ENCODE peak calls at places on chromosomes 5 and 9, in four cellular contexts. G, R, K and D are unnamed samples.

GRCh38 chr9:12162101-12162500 is 531.1 kb upstream of the TYRP1 start:
- DNase-seq in G (no peak), R (no peak), K (no peak), D (no peak)

GRCh38 chr9:79623799-79624721 is 52.3 kb downstream of the TLE4 start:
- DNase-seq in G (peak; percentile 21), R (peak; percentile 18), K (no peak), D (no peak)

GRCh38 chr9:123955637-123956036 is 25.7 kb upstream of the DENND1A start:
- DNase-seq in G (no peak), R (no peak), K (no peak), D (no peak)

GRCh38 chr9:97811534-97812246 is 41.3 kb upstream of the FOXE1 start:
- DNase-seq in G (no peak), R (peak; percentile 43), K (no peak), D (peak; percentile 42)

GRCh38 chr5:143542798-143543144 is 139.3 kb upstream of the NR3C1 start:
- DNase-seq in G (no peak), R (peak; percentile 60), K (no peak), D (no peak)

GRCh38 chr5:5699062-5699461 is 276.6 kb downstream of the ICE1 start:
- DNase-seq in G (no peak), R (no peak), K (peak; percentile 22), D (no peak)

GRCh38 chr9:136807281-136808074 is at the start of gene RABL6:
- DNase-seq in G (no peak), R (peak; percentile 67), K (peak; percentile 92), D (peak; percentile 56)

GRCh38 chr5:135491552-135492318 is 39.6 kb upstream of the TIFAB start:
- DNase-seq in G (no peak), R (no peak), K (peak; percentile 79), D (no peak)

GRCh38 chr5:133882801-133883200 is 85.6 kb downstream of the C5orf15 start:
- DNase-seq in G (no peak), R (no peak), K (no peak), D (no peak)

GRCh38 chr9:111300140-111300735 is 29.8 kb downstream of the OR2K2 start:
- DNase-seq in G (no peak), R (no peak), K (no peak), D (no peak)

GRCh38 chr9:137030528-137030927 is 1.4 kb downstream of the FUT7 start:
- DNase-seq in G (no peak), R (no peak), K (no peak), D (no peak)

GRCh38 chr5:160092519-160092918 is 26.7 kb downstream of the PWWP2A start:
- DNase-seq in G (no peak), R (no peak), K (no peak), D (no peak)

GRCh38 chr9:27227192-27227591 is 69.8 kb downstream of the EQTN start:
- DNase-seq in G (no peak), R (peak; percentile 29), K (no peak), D (peak; percentile 59)

GRCh38 chr9:28155671-28156070 is 582.4 kb upstream of the C9orf72 start:
- DNase-seq in G (no peak), R (no peak), K (no peak), D (no peak)

GRCh38 chr9:18346761-18347160 is 127.2 kb upstream of the ADAMTSL1 start:
- DNase-seq in G (no peak), R (no peak), K (no peak), D (no peak)

GRCh38 chr9:119951090-119951489 is 581.9 kb upstream of the BRINP1 start:
- DNase-seq in G (no peak), R (no peak), K (no peak), D (peak; percentile 100)

GRCh38 chr5:180291234-180291940 is 496 bp downstream of the MAPK9 start:
- DNase-seq in G (no peak), R (no peak), K (peak; percentile 40), D (no peak)

GRCh38 chr5:27312291-27312690 is 273.9 kb upstream of the CDH9 start:
- DNase-seq in G (no peak), R (no peak), K (no peak), D (no peak)

GRCh38 chr5:150350524-150351344 is 6.8 kb upstream of the TCOF1 start:
- DNase-seq in G (peak; percentile 70), R (peak; percentile 78), K (peak; percentile 73), D (peak; percentile 71)

GRCh38 chr5:52491829-52492217 is 295.9 kb upstream of the ITGA1 start:
- DNase-seq in G (no peak), R (no peak), K (no peak), D (no peak)

GRCh38 chr5:169695919-169696490 is 58.9 kb downstream of the DOCK2 start:
- DNase-seq in G (no peak), R (peak; percentile 93), K (no peak), D (peak; percentile 99)

GRCh38 chr5:140175367-140176027 is 509 bp downstream of the CYSTM1 start:
- DNase-seq in G (peak; percentile 64), R (peak; percentile 66), K (peak; percentile 87), D (peak; percentile 75)

GRCh38 chr5:157917909-157918809 is 59.2 kb upstream of the CLINT1 start:
- DNase-seq in G (peak; percentile 68), R (peak; percentile 81), K (peak; percentile 77), D (peak; percentile 91)

GRCh38 chr5:150358261-150359095 is 981 bp downstream of the TCOF1 start:
- DNase-seq in G (no peak), R (peak; percentile 7), K (no peak), D (peak; percentile 21)

GRCh38 chr9:108545446-108545845 is 310.3 kb downstream of the ACTL7B start:
- DNase-seq in G (no peak), R (no peak), K (no peak), D (no peak)

GRCh38 chr5:82467006-82467561 is 188.9 kb upstream of the RPS23 start:
- DNase-seq in G (no peak), R (peak; percentile 55), K (no peak), D (peak; percentile 69)

GRCh38 chr9:135355466-135356420 is 123.8 kb upstream of the PPP1R26 start:
- DNase-seq in G (no peak), R (no peak), K (no peak), D (no peak)

GRCh38 chr9:137311971-137312851 is 10.1 kb upstream of the NRARP start:
- DNase-seq in G (no peak), R (no peak), K (no peak), D (no peak)

GRCh38 chr9:79490657-79491250 is 81.0 kb upstream of the TLE4 start:
- DNase-seq in G (no peak), R (no peak), K (no peak), D (no peak)

GRCh38 chr9:35603986-35604577 is 980 bp upstream of the TESK1 start:
- DNase-seq in G (peak; percentile 99), R (peak; percentile 100), K (peak; percentile 100), D (peak; percentile 99)

GRCh38 chr9:35594471-35594870 is 10.6 kb upstream of the TESK1 start:
- DNase-seq in G (no peak), R (no peak), K (no peak), D (no peak)

GRCh38 chr9:35603506-35603985 is 1.5 kb upstream of the TESK1 start:
- DNase-seq in G (peak; percentile 90), R (peak; percentile 90), K (no peak), D (peak; percentile 96)

GRCh38 chr9:35599763-35600604 is 5.1 kb upstream of the TESK1 start:
- DNase-seq in G (no peak), R (no peak), K (peak; percentile 33), D (no peak)

GRCh38 chr9:35598863-35599590 is 6.0 kb upstream of the TESK1 start:
- DNase-seq in G (no peak), R (no peak), K (no peak), D (no peak)
- H3K4me3 ChIP-seq in G (no peak overlapping the region), R (no peak overlapping the region), K (no peak overlapping the region), D (no peak overlapping the region)

GRCh38 chr5:149129181-149129580 is 12.1 kb upstream of the ABLIM3 start:
- DNase-seq in G (no peak), R (peak; percentile 20), K (no peak), D (peak; percentile 47)

GRCh38 chr5:149132474-149132873 is 8.8 kb upstream of the ABLIM3 start:
- DNase-seq in G (no peak), R (no peak), K (no peak), D (no peak)

GRCh38 chr5:149130932-149131273 is 10.4 kb upstream of the ABLIM3 start:
- DNase-seq in G (no peak), R (no peak), K (no peak), D (no peak)

GRCh38 chr5:149128023-149128875 is 13.0 kb upstream of the ABLIM3 start:
- DNase-seq in G (no peak), R (peak; percentile 62), K (peak; percentile 58), D (no peak)

DNA sequence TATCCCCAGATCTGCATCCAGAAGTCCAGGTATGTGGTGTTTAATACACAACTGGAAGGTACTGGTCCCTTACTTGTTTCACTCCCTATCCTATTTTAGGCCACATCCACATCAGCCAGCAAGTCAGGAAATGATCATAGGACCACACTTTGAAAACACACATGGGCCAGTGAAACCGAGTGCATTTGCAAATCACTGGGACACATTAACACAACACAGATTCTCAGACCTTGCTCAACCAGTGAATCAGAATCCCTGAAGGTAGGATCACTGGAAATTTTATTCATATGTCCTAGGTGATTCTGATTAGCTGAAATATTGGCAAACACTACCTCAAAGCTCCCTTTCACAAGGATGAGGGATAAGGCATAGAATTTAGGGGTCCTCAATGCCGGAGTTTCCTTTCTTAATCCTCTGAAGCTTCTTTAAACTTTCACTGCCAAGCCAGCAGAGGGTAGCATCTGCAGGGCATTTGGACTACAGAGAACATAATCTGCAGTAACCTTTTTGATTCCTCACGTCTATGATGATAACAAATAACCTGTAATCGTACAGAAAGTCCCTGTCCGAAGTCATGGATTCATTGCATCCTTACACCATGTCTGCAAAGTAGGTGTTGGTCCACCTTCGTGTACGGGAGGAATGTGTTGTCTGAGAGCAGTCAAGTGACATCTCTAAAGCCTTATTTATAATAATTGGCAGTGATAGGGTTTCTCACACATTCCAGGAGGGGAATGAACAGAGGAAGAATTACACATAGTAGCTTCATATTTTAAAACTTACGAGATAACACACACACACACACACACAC is 11.0 kb upstream of the ABLIM3 start:
- DNase-seq in G (no peak), R (peak; percentile 57), K (peak; percentile 16), D (no peak)
- TF ChIP-seq CTCF in G (no peak), R (peak; percentile 61), K (peak; percentile 40), D (peak; percentile 56)

GRCh38 chr9:87464110-87464991 is 33.3 kb upstream of the DAPK1 start:
- DNase-seq in G (peak; percentile 32), R (peak; percentile 56), K (no peak), D (peak; percentile 38)
- H3K4me3 ChIP-seq in G (no peak overlapping the region), R (no peak overlapping the region), K (no peak overlapping the region), D (no peak overlapping the region)

GRCh38 chr5:167049771-167050567 is 1241.5 kb upstream of the WWC1 start:
- DNase-seq in G (no peak), R (no peak), K (no peak), D (no peak)

GRCh38 chr5:167051369-167051768 is 1240.1 kb upstream of the WWC1 start:
- DNase-seq in G (no peak), R (peak; percentile 18), K (no peak), D (no peak)

GRCh38 chr5:167050568-167051214 is 1240.8 kb upstream of the WWC1 start:
- DNase-seq in G (no peak), R (peak; percentile 65), K (no peak), D (no peak)

DNA sequence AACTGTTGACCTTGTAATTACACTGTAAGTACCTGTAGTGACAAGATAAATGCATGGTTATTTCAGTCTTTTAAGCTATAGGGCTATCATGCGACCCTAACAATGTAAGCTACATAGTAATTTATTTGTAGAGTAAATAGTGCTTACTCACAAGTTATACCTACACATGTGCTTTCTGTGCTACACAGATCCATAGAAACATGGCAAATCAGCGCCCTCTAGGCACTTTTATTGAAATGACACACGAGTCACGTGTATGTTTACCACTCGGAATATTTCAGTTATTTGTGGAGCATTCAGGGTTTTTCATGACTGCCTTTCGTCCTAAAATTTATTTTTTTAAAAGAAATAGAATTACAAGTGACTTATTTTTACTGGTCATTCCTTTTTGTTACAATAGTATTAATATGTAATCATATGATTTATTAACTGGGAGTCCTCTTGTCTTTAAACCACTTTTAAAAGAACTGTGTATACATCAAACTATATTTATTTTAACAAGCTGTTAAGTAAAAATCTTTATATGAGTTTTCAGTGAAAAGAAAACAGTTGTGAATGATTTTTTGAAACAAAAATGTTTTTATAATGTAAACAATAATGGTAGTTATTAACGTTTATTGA is 1242.3 kb upstream of the WWC1 start:
- DNase-seq in G (no peak), R (peak; percentile 71), K (peak; percentile 71), D (peak; percentile 3)
- TF ChIP-seq CTCF in G (no peak), R (peak; percentile 55), K (peak; percentile 76), D (peak; percentile 48)